ENCODE peak calls at places on chromosomes 12 and 14, in eight cellular contexts. One of them, this sample, is unnamed.

GRCh38 chr12:43210437-43211197 is 341.4 kb downstream of the ADAMTS20 start:
- DNase-seq in RPMI8226: no peak
- DNase-seq in fibroblast of lung: peak
- DNase-seq in AG08395: peak
- DNase-seq in foreskin fibroblast: peak
- DNase-seq in EL: peak
- DNase-seq in HFFc6: peak
- DNase-seq in naive B cell: peak
- DNase-seq in this sample: no peak

GRCh38 chr14:89292579-89293348 is 124.3 kb downstream of the FOXN3 start:
- DNase-seq in RPMI8226: no peak
- DNase-seq in fibroblast of lung: no peak
- DNase-seq in AG08395: no peak
- DNase-seq in foreskin fibroblast: no peak
- DNase-seq in EL: no peak
- DNase-seq in HFFc6: no peak
- DNase-seq in naive B cell: no peak
- DNase-seq in this sample: no peak

GRCh38 chr12:116996648-116997047 is 85.9 kb downstream of the FBXW8 start:
- DNase-seq in RPMI8226: no peak
- DNase-seq in fibroblast of lung: no peak
- DNase-seq in AG08395: no peak
- DNase-seq in foreskin fibroblast: no peak
- DNase-seq in EL: no peak
- DNase-seq in HFFc6: no peak
- DNase-seq in naive B cell: no peak
- DNase-seq in this sample: no peak

GRCh38 chr14:89926709-89927108 is 27.8 kb downstream of the EFCAB11 start:
- DNase-seq in RPMI8226: no peak
- DNase-seq in fibroblast of lung: peak
- DNase-seq in AG08395: peak
- DNase-seq in foreskin fibroblast: no peak
- DNase-seq in EL: peak
- DNase-seq in HFFc6: peak
- DNase-seq in naive B cell: no peak
- DNase-seq in this sample: no peak

GRCh38 chr14:99688629-99689028 is 4.5 kb downstream of the CYP46A1 start:
- DNase-seq in RPMI8226: no peak
- DNase-seq in fibroblast of lung: no peak
- DNase-seq in AG08395: no peak
- DNase-seq in foreskin fibroblast: no peak
- DNase-seq in EL: no peak
- DNase-seq in HFFc6: no peak
- DNase-seq in naive B cell: no peak
- DNase-seq in this sample: no peak

GRCh38 chr12:43883748-43884147 is 47.9 kb downstream of the TMEM117 start:
- DNase-seq in RPMI8226: no peak
- DNase-seq in fibroblast of lung: no peak
- DNase-seq in AG08395: no peak
- DNase-seq in foreskin fibroblast: no peak
- DNase-seq in EL: no peak
- DNase-seq in HFFc6: no peak
- DNase-seq in naive B cell: no peak
- DNase-seq in this sample: no peak

GRCh38 chr12:80282761-80283160 is 161.3 kb upstream of the PTPRQ start:
- DNase-seq in RPMI8226: no peak
- DNase-seq in fibroblast of lung: peak
- DNase-seq in AG08395: no peak
- DNase-seq in foreskin fibroblast: peak
- DNase-seq in EL: no peak
- DNase-seq in HFFc6: no peak
- DNase-seq in naive B cell: no peak
- DNase-seq in this sample: no peak

GRCh38 chr12:132437252-132438138 is 52.5 kb upstream of the FBRSL1 start:
- DNase-seq in RPMI8226: no peak
- DNase-seq in fibroblast of lung: no peak
- DNase-seq in AG08395: no peak
- DNase-seq in foreskin fibroblast: no peak
- DNase-seq in EL: no peak
- DNase-seq in HFFc6: no peak
- DNase-seq in naive B cell: no peak
- DNase-seq in this sample: no peak

GRCh38 chr14:43116341-43116740 is 1390.7 kb downstream of the FSCB start:
- DNase-seq in RPMI8226: no peak
- DNase-seq in fibroblast of lung: no peak
- DNase-seq in AG08395: no peak
- DNase-seq in foreskin fibroblast: no peak
- DNase-seq in EL: no peak
- DNase-seq in HFFc6: no peak
- DNase-seq in naive B cell: no peak
- DNase-seq in this sample: no peak

GRCh38 chr12:111363578-111363977 is 5.3 kb downstream of the PHETA1 start:
- DNase-seq in RPMI8226: no peak
- DNase-seq in fibroblast of lung: no peak
- DNase-seq in AG08395: peak
- DNase-seq in foreskin fibroblast: peak
- DNase-seq in EL: peak
- DNase-seq in HFFc6: peak
- DNase-seq in naive B cell: no peak
- DNase-seq in this sample: no peak

GRCh38 chr14:79229383-79229875 is 981.9 kb downstream of the DIO2 start:
- DNase-seq in RPMI8226: no peak
- DNase-seq in fibroblast of lung: no peak
- DNase-seq in AG08395: no peak
- DNase-seq in foreskin fibroblast: no peak
- DNase-seq in EL: no peak
- DNase-seq in HFFc6: no peak
- DNase-seq in naive B cell: no peak
- DNase-seq in this sample: no peak

GRCh38 chr12:130719263-130719892 is 3.3 kb upstream of the RIMBP2 start:
- DNase-seq in RPMI8226: no peak
- DNase-seq in fibroblast of lung: no peak
- DNase-seq in AG08395: no peak
- DNase-seq in foreskin fibroblast: no peak
- DNase-seq in EL: no peak
- DNase-seq in HFFc6: no peak
- DNase-seq in naive B cell: no peak
- DNase-seq in this sample: no peak

GRCh38 chr12:46221255-46222128 is 47.4 kb downstream of the SLC38A1 start:
- DNase-seq in RPMI8226: no peak
- DNase-seq in fibroblast of lung: peak
- DNase-seq in AG08395: peak
- DNase-seq in foreskin fibroblast: peak
- DNase-seq in EL: peak
- DNase-seq in HFFc6: peak
- DNase-seq in naive B cell: no peak
- DNase-seq in this sample: no peak

GRCh38 chr12:50642755-50643154 is 121.1 kb upstream of the ATF1 start:
- DNase-seq in RPMI8226: no peak
- DNase-seq in fibroblast of lung: no peak
- DNase-seq in AG08395: no peak
- DNase-seq in foreskin fibroblast: no peak
- DNase-seq in EL: no peak
- DNase-seq in HFFc6: no peak
- DNase-seq in naive B cell: no peak
- DNase-seq in this sample: peak

GRCh38 chr12:118044075-118044474 is 16.9 kb downstream of the WSB2 start:
- DNase-seq in RPMI8226: no peak
- DNase-seq in fibroblast of lung: no peak
- DNase-seq in AG08395: no peak
- DNase-seq in foreskin fibroblast: no peak
- DNase-seq in EL: no peak
- DNase-seq in HFFc6: no peak
- DNase-seq in naive B cell: no peak
- DNase-seq in this sample: no peak

GRCh38 chr12:120227233-120228040 is 26.5 kb upstream of the RPLP0 start:
- DNase-seq in RPMI8226: no peak
- DNase-seq in fibroblast of lung: no peak
- DNase-seq in AG08395: no peak
- DNase-seq in foreskin fibroblast: no peak
- DNase-seq in EL: no peak
- DNase-seq in HFFc6: no peak
- DNase-seq in naive B cell: no peak
- DNase-seq in this sample: no peak

GRCh38 chr12:101769865-101770264 is 30.6 kb upstream of the SYCP3 start:
- DNase-seq in RPMI8226: no peak
- DNase-seq in fibroblast of lung: no peak
- DNase-seq in AG08395: no peak
- DNase-seq in foreskin fibroblast: no peak
- DNase-seq in EL: no peak
- DNase-seq in HFFc6: no peak
- DNase-seq in naive B cell: no peak
- DNase-seq in this sample: no peak

GRCh38 chr14:105065280-105066228 is at the start of gene GPR132:
- DNase-seq in RPMI8226: peak
- DNase-seq in fibroblast of lung: no peak
- DNase-seq in AG08395: no peak
- DNase-seq in foreskin fibroblast: no peak
- DNase-seq in EL: no peak
- DNase-seq in HFFc6: no peak
- DNase-seq in naive B cell: peak
- DNase-seq in this sample: no peak

GRCh38 chr12:4443616-4444015 is 2.0 kb downstream of the FGF6 start:
- DNase-seq in RPMI8226: peak
- DNase-seq in fibroblast of lung: no peak
- DNase-seq in AG08395: no peak
- DNase-seq in foreskin fibroblast: no peak
- DNase-seq in EL: no peak
- DNase-seq in HFFc6: no peak
- DNase-seq in naive B cell: no peak
- DNase-seq in this sample: no peak

GRCh38 chr14:104082807-104083206 is 2.7 kb upstream of the ASPG start:
- DNase-seq in RPMI8226: no peak
- DNase-seq in fibroblast of lung: no peak
- DNase-seq in AG08395: no peak
- DNase-seq in foreskin fibroblast: no peak
- DNase-seq in EL: no peak
- DNase-seq in HFFc6: no peak
- DNase-seq in naive B cell: no peak
- DNase-seq in this sample: peak

GRCh38 chr12:122946690-122947271 is 19.5 kb downstream of the ABCB9 start:
- DNase-seq in RPMI8226: no peak
- DNase-seq in fibroblast of lung: peak
- DNase-seq in AG08395: peak
- DNase-seq in foreskin fibroblast: peak
- DNase-seq in EL: peak
- DNase-seq in HFFc6: peak
- DNase-seq in naive B cell: no peak
- DNase-seq in this sample: peak

GRCh38 chr12:57011438-57012424 is 4.6 kb downstream of the TAC3 start:
- DNase-seq in RPMI8226: no peak
- DNase-seq in fibroblast of lung: no peak
- DNase-seq in AG08395: no peak
- DNase-seq in foreskin fibroblast: no peak
- DNase-seq in EL: no peak
- DNase-seq in HFFc6: no peak
- DNase-seq in naive B cell: no peak
- DNase-seq in this sample: no peak

GRCh38 chr14:69351385-69351784 is 46.7 kb downstream of the ERH start:
- DNase-seq in RPMI8226: no peak
- DNase-seq in fibroblast of lung: no peak
- DNase-seq in AG08395: no peak
- DNase-seq in foreskin fibroblast: no peak
- DNase-seq in EL: no peak
- DNase-seq in HFFc6: no peak
- DNase-seq in naive B cell: no peak
- DNase-seq in this sample: no peak

GRCh38 chr12:54010053-54010971 is 1.5 kb downstream of the HOXC8 start:
- DNase-seq in RPMI8226: no peak
- DNase-seq in fibroblast of lung: no peak
- DNase-seq in AG08395: no peak
- DNase-seq in foreskin fibroblast: no peak
- DNase-seq in EL: no peak
- DNase-seq in HFFc6: no peak
- DNase-seq in naive B cell: no peak
- DNase-seq in this sample: no peak

GRCh38 chr12:40312982-40313576 is 88.3 kb downstream of the LRRK2 start:
- DNase-seq in RPMI8226: no peak
- DNase-seq in fibroblast of lung: peak
- DNase-seq in AG08395: peak
- DNase-seq in foreskin fibroblast: peak
- DNase-seq in EL: peak
- DNase-seq in HFFc6: peak
- DNase-seq in naive B cell: no peak
- DNase-seq in this sample: no peak

GRCh38 chr12:110920324-110920910 is at the start of gene MYL2:
- DNase-seq in RPMI8226: no peak
- DNase-seq in fibroblast of lung: no peak
- DNase-seq in AG08395: no peak
- DNase-seq in foreskin fibroblast: no peak
- DNase-seq in EL: no peak
- DNase-seq in HFFc6: no peak
- DNase-seq in naive B cell: no peak
- DNase-seq in this sample: no peak

GRCh38 chr14:59305231-59305630 is 116.8 kb downstream of the DAAM1 start:
- DNase-seq in RPMI8226: no peak
- DNase-seq in fibroblast of lung: peak
- DNase-seq in AG08395: peak
- DNase-seq in foreskin fibroblast: peak
- DNase-seq in EL: peak
- DNase-seq in HFFc6: peak
- DNase-seq in naive B cell: no peak
- DNase-seq in this sample: no peak

GRCh38 chr12:129372348-129372747 is 519.1 kb downstream of the GLT1D1 start:
- DNase-seq in RPMI8226: no peak
- DNase-seq in fibroblast of lung: no peak
- DNase-seq in AG08395: no peak
- DNase-seq in foreskin fibroblast: no peak
- DNase-seq in EL: no peak
- DNase-seq in HFFc6: no peak
- DNase-seq in naive B cell: no peak
- DNase-seq in this sample: no peak

GRCh38 chr12:74689071-74689655 is 151.5 kb downstream of the ATXN7L3B start:
- DNase-seq in RPMI8226: peak
- DNase-seq in fibroblast of lung: peak
- DNase-seq in AG08395: peak
- DNase-seq in foreskin fibroblast: peak
- DNase-seq in EL: peak
- DNase-seq in HFFc6: peak
- DNase-seq in naive B cell: no peak
- DNase-seq in this sample: peak

GRCh38 chr14:65226824-65227604 is 124.7 kb upstream of the MAX start:
- DNase-seq in RPMI8226: no peak
- DNase-seq in fibroblast of lung: peak
- DNase-seq in AG08395: peak
- DNase-seq in foreskin fibroblast: peak
- DNase-seq in EL: peak
- DNase-seq in HFFc6: peak
- DNase-seq in naive B cell: no peak
- DNase-seq in this sample: no peak